ENCODE peak calls at places on chromosome 4, in five cellular contexts. G is stimulated activated naive CD8-positive, alpha-beta T cell treated with anti-CD3 and anti-CD28 coated beads, Interleukin-15, amount 100 ng/mL, for 72 hours; S is stimulated activated CD8-positive, alpha-beta memory T cell treated with anti-CD3 and anti-CD28 coated beads, Interleukin-2, amount 100 ng/mL, for 48 hours; U is EL; C is T-helper 9 cell. O is an unnamed sample.
A peak's percentile ranks its signal among the peaks of the same experiment; 100 is the strongest.

GRCh38 chr4:7124643-7125442 is 57.0 kb upstream of the GRPEL1 start:
- DNase-seq in C (no peak), S (no peak), G (no peak), U (peak; percentile 82), O (peak; percentile 80)

GRCh38 chr4:186727977-186728519 is 4.4 kb upstream of the FAT1 start:
- DNase-seq in U (peak; percentile 68), G (no peak), S (no peak), C (no peak), O (no peak)

GRCh38 chr4:17561195-17561909 is 15.6 kb upstream of the LAP3 start:
- DNase-seq in C (no peak), U (peak; percentile 88), S (no peak), G (no peak), O (peak; percentile 54)

GRCh38 chr4:78749258-78749971 is 26.7 kb upstream of the BMP2K start:
- DNase-seq in G (no peak), U (no peak), S (no peak), C (no peak), O (no peak)

GRCh38 chr4:139950568-139950967 is 203.4 kb downstream of the MAML3 start:
- DNase-seq in G (peak; percentile 67), C (no peak), U (peak; percentile 38), S (peak; percentile 15), O (peak; percentile 68)

GRCh38 chr4:101065935-101066485 is 281.3 kb downstream of the PPP3CA start:
- DNase-seq in G (no peak), S (no peak), C (no peak), U (no peak), O (no peak)

GRCh38 chr4:141840299-141840986 is 204.1 kb downstream of the IL15 start:
- DNase-seq in S (no peak), C (no peak), U (no peak), G (no peak), O (no peak)

GRCh38 chr4:70734168-70734954 is 12.6 kb downstream of the RUFY3 start:
- DNase-seq in G (no peak), C (no peak), U (peak; percentile 57), S (no peak), O (no peak)

GRCh38 chr4:8917321-8917811 is 45.7 kb upstream of the HMX1 start:
- DNase-seq in S (no peak), U (no peak), G (no peak), C (no peak), O (no peak)

GRCh38 chr4:53023640-53024299 is 161.7 kb downstream of the RASL11B start:
- DNase-seq in S (no peak), C (no peak), G (no peak), U (no peak), O (no peak)

GRCh38 chr4:16912896-16913295 is 14.5 kb upstream of the LDB2 start:
- DNase-seq in S (no peak), C (no peak), G (no peak), U (no peak), O (no peak)

GRCh38 chr4:159765402-159765801 is 662.5 kb downstream of the RAPGEF2 start:
- DNase-seq in S (no peak), U (peak; percentile 37), G (no peak), C (no peak), O (peak; percentile 32)

GRCh38 chr4:99653921-99654890 is 3.4 kb downstream of the C4orf54 start:
- DNase-seq in U (peak; percentile 76), G (no peak), C (no peak), S (no peak), O (no peak)

GRCh38 chr4:116501954-116502353 is 583.4 kb downstream of the TRAM1L1 start:
- DNase-seq in C (no peak), U (no peak), G (no peak), S (no peak), O (no peak)

GRCh38 chr4:52825311-52826090 is 36.6 kb upstream of the RASL11B start:
- DNase-seq in S (no peak), U (no peak), G (no peak), C (no peak), O (no peak)

GRCh38 chr4:128355301-128355700 is 67.7 kb upstream of the PGRMC2 start:
- DNase-seq in U (no peak), C (no peak), G (no peak), S (no peak), O (no peak)

GRCh38 chr4:47031011-47031678 is at the start of gene GABRB1:
- DNase-seq in U (peak; percentile 59), G (peak; percentile 14), C (peak; percentile 8), S (no peak), O (no peak)

GRCh38 chr4:48141048-48141447 is 7.0 kb upstream of the TXK start:
- DNase-seq in G (no peak), U (peak; percentile 47), C (no peak), S (no peak), O (peak; percentile 9)

GRCh38 chr4:55170462-55170861 is 45.1 kb upstream of the KDR start:
- DNase-seq in G (no peak), U (no peak), S (no peak), C (no peak), O (no peak)

GRCh38 chr4:9765091-9765490 is 16.3 kb upstream of the DRD5 start:
- DNase-seq in G (no peak), C (no peak), U (no peak), S (no peak), O (no peak)

GRCh38 chr4:134202557-134202956 is 968 bp upstream of the PABPC4L start:
- DNase-seq in G (no peak), C (no peak), S (no peak), U (peak; percentile 10), O (no peak)

GRCh38 chr4:181897935-181898334 is 345.3 kb upstream of the TENM3 start:
- DNase-seq in G (no peak), U (peak; percentile 78), S (no peak), C (no peak), O (no peak)

GRCh38 chr4:10625130-10625529 is 59.4 kb downstream of the CLNK start:
- DNase-seq in U (no peak), G (no peak), C (no peak), S (no peak), O (no peak)

GRCh38 chr4:77695769-77696168 is 90.1 kb downstream of the CXCL13 start:
- DNase-seq in G (no peak), U (peak; percentile 92), S (no peak), C (no peak), O (peak; percentile 97)

GRCh38 chr4:40280586-40280985 is 54.5 kb upstream of the CHRNA9 start:
- DNase-seq in C (no peak), S (no peak), G (peak; percentile 37), U (no peak), O (no peak)

GRCh38 chr4:32140636-32141035 is 1420.5 kb downstream of the PCDH7 start:
- DNase-seq in C (no peak), U (no peak), G (no peak), S (no peak), O (peak; percentile 88)

O was measured in non-pigmented ciliary epithelial cell.